ENCODE peak calls at places on chromosomes 1 and 21, in eight cellular contexts. J is uterus, X is transverse colon, Y is sigmoid colon, C is mammary epithelial cell, R is right lobe of liver, F is H9, S is psoas muscle. D is an unnamed sample.

GRCh38 chr1:227780101-227781044 is 35.1 kb upstream of the PRSS38 start:
- DNase-seq in J (no peak), X (no peak), Y (peak; percentile 54), C (no peak), R (peak; percentile 36), F (peak; percentile 22), S (peak; percentile 30), D (no peak)

GRCh38 chr21:24895885-24896734 is 711.2 kb downstream of the MRPL39 start:
- DNase-seq in J (no peak), X (peak; percentile 19), Y (no peak), C (no peak), R (no peak), F (no peak), S (no peak), D (no peak)

GRCh38 chr21:45003331-45004058 is 63.7 kb downstream of the SLX9 start:
- DNase-seq in J (no peak), X (peak; percentile 4), Y (peak; percentile 66), C (peak; percentile 23), R (no peak), F (no peak), S (peak; percentile 44), D (no peak)

GRCh38 chr1:94772230-94772641 is 47.9 kb upstream of the SLC44A3 start:
- DNase-seq in J (no peak), X (no peak), Y (no peak), C (peak; percentile 82), R (no peak), F (no peak), S (no peak), D (peak; percentile 8)

GRCh38 chr1:155466996-155467395 is 95.6 kb downstream of the ASH1L start:
- DNase-seq in J (no peak), X (no peak), Y (no peak), C (peak; percentile 85), R (no peak), F (no peak), S (no peak), D (no peak)

GRCh38 chr1:155038602-155039307 is 5.1 kb downstream of the DCST1 start:
- DNase-seq in J (no peak), X (peak; percentile 79), Y (no peak), C (peak; percentile 92), R (no peak), F (no peak), S (no peak), D (no peak)

GRCh38 chr1:71780681-71781080 is 501.7 kb downstream of the NEGR1 start:
- DNase-seq in J (no peak), X (no peak), Y (no peak), C (peak; percentile 9), R (no peak), F (no peak), S (no peak), D (no peak)

GRCh38 chr1:101884621-101885020 is 112.1 kb downstream of the OLFM3 start:
- DNase-seq in J (no peak), X (no peak), Y (no peak), C (no peak), R (no peak), F (no peak), S (no peak), D (no peak)

GRCh38 chr1:35931424-35932157 is 686 bp downstream of the AGO3 start:
- DNase-seq in J (peak; percentile 40), X (peak; percentile 42), Y (no peak), C (no peak), R (peak; percentile 62), F (no peak), S (peak; percentile 64), D (peak; percentile 74)

GRCh38 chr21:33769057-33769456 is 126.8 kb downstream of the ITSN1 start:
- DNase-seq in J (no peak), X (no peak), Y (no peak), C (no peak), R (no peak), F (no peak), S (no peak), D (no peak)

GRCh38 chr1:155166373-155167165 is 6.5 kb downstream of the KRTCAP2 start:
- DNase-seq in J (peak; percentile 70), X (peak; percentile 31), Y (peak; percentile 89), C (no peak), R (peak; percentile 68), F (peak; percentile 71), S (peak; percentile 83), D (peak; percentile 90)

GRCh38 chr1:47738560-47739182 is 258.5 kb downstream of the TRABD2B start:
- DNase-seq in J (no peak), X (peak; percentile 57), Y (no peak), C (peak; percentile 32), R (no peak), F (peak; percentile 72), S (peak; percentile 64), D (no peak)

GRCh38 chr1:42950146-42950480 is 8.6 kb downstream of the SLC2A1 start:
- DNase-seq in J (no peak), X (no peak), Y (no peak), C (peak; percentile 49), R (no peak), F (no peak), S (no peak), D (no peak)

GRCh38 chr1:172460177-172460576 is 16.3 kb upstream of the PIGC start:
- DNase-seq in J (no peak), X (no peak), Y (no peak), C (peak; percentile 65), R (no peak), F (no peak), S (no peak), D (no peak)

GRCh38 chr1:172457479-172458130 is 13.7 kb upstream of the PIGC start:
- DNase-seq in J (no peak), X (no peak), Y (no peak), C (no peak), R (no peak), F (no peak), S (no peak), D (no peak)

GRCh38 chr1:172452536-172453159 is 8.8 kb upstream of the PIGC start:
- DNase-seq in J (no peak), X (no peak), Y (no peak), C (no peak), R (no peak), F (no peak), S (no peak), D (no peak)

GRCh38 chr1:172453607-172454006 is 9.7 kb upstream of the PIGC start:
- DNase-seq in J (no peak), X (no peak), Y (no peak), C (no peak), R (no peak), F (no peak), S (no peak), D (no peak)

DNA sequence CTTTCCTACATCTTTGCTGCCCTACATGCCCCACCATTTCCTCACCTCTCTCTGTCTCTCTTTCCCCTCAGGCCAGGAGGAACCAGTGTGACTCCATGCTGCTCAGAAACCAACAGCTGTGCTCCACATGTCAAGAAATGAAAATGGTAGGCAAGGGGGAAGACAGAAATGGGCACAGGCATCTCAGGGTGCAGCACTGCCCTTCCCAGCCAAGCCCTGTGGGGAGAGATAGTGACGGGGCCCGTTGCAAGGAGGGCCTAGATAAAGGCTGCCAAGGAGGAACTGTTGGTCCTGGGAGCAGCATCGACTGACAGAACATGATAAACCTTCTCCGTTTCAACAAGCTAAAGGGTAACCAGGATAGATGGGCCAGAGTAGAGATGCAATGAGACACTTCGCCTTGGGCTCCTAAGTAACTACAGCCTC is 12.5 kb upstream of the PIGC start:
- DNase-seq in J (no peak), X (no peak), Y (no peak), C (no peak), R (no peak), F (no peak), S (no peak), D (no peak)
- H3K27ac ChIP-seq in J (no peak overlapping the region), X (no peak overlapping the region), Y (no peak overlapping the region), C (no peak overlapping the region), R (no peak overlapping the region), F (no peak overlapping the region), S (no peak overlapping the region), D (no peak overlapping the region)

GRCh38 chr1:27006683-27007082 is 6.0 kb downstream of the TENT5B start:
- DNase-seq in J (no peak), X (no peak), Y (no peak), C (no peak), R (no peak), F (peak; percentile 76), S (no peak), D (no peak)

GRCh38 chr1:27010226-27010994 is 2.2 kb downstream of the TENT5B start:
- DNase-seq in J (no peak), X (no peak), Y (no peak), C (no peak), R (no peak), F (no peak), S (no peak), D (no peak)

GRCh38 chr1:27009601-27010197 is 3.0 kb downstream of the TENT5B start:
- DNase-seq in J (no peak), X (peak; percentile 60), Y (peak; percentile 80), C (peak; percentile 94), R (no peak), F (no peak), S (no peak), D (no peak)

GRCh38 chr1:27005648-27006496 is 6.8 kb downstream of the TENT5B start:
- DNase-seq in J (no peak), X (no peak), Y (no peak), C (no peak), R (no peak), F (peak; percentile 73), S (no peak), D (no peak)

GRCh38 chr1:27007909-27008582 is 4.6 kb downstream of the TENT5B start:
- DNase-seq in J (no peak), X (peak; percentile 81), Y (no peak), C (peak; percentile 78), R (no peak), F (peak; percentile 89), S (no peak), D (no peak)
- H3K9me3 ChIP-seq in J (no peaks in the 10 kb centered on the region), X (no peaks in the 10 kb centered on the region), Y (no peaks in the 10 kb centered on the region), C (no peaks in the 10 kb centered on the region), R (no peaks in the 10 kb centered on the region), F (no peaks in the 10 kb centered on the region), S (no peaks in the 10 kb centered on the region), D (no peaks in the 10 kb centered on the region)

DNA sequence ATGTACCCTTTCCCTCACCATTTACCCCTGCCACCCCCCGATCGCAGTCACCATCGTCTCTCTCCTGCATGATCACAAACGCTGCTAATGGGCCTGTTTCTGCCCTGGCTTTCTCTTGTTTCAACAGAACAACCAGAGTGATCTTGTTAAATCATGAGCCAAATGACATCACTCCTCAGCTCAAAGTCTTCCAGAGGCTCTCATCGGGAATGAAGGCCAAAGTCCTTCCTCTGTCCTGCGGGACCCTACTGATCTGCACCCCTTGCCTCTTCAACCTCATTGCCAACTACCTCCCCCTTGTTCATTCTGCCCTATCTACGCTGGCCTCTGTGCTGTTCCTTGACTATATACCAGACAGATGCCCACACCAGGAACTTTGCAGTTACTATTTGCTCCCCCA is 39.4 kb upstream of the PTGFRN start:
- DNase-seq in J (no peak), X (no peak), Y (no peak), C (no peak), R (no peak), F (no peak), S (no peak), D (no peak)
- H3K27ac ChIP-seq in J (no peak overlapping the region), X (no peak overlapping the region), Y (no peak overlapping the region), C (no peak overlapping the region), R (no peak overlapping the region), F (no peak overlapping the region), S (no peak overlapping the region), D (no peak overlapping the region)

DNA sequence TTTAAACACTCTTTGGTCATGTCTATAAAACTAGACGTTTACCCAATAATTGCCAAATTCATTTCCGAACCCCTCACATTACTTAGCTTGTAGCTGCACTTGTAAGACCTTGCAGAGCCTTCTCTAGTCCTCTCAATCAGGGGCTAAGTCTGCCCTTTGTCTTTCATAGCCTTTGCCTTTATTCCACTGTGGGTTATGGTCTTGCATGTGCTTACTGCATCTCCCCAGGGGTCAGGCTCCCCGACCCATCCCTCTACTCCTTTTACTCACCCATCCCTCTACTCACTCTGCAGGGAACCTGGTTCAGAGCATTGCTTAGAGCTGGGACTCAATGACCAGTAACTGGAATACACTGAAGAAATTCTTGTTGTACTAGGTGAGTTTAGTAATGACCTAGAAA is 235.4 kb downstream of the PCP4 start:
- DNase-seq in J (no peak), X (no peak), Y (no peak), C (no peak), R (no peak), F (no peak), S (no peak), D (no peak)
- H3K9me3 ChIP-seq in J (no peaks in the 10 kb centered on the region), X (no peaks in the 10 kb centered on the region), Y (no peaks in the 10 kb centered on the region), C (no peaks in the 10 kb centered on the region), R (no peaks in the 10 kb centered on the region), F (no peaks in the 10 kb centered on the region), S (no peaks in the 10 kb centered on the region), D (no peaks in the 10 kb centered on the region)

D was measured in esophagus muscularis mucosa.